ENCODE peak calls at places on chromosomes 5 and 9, in nine cellular contexts. V is KBM-7; G is lower leg skin; K is ACHN; R is astrocyte of the hippocampus; H is NCI-H1694 treated with DMSO at 0.1 percent for 48 hours; E is stimulated activated CD8-positive, alpha-beta memory T cell treated with anti-CD3 and anti-CD28 coated beads, Interleukin-7, amount 100 ng/mL, for 24 hours; M is GM13976; L is NCI-H1436. F is an unnamed sample.

GRCh38 chr9:2132484-2133082 is 117.4 kb downstream of the SMARCA2 start:
- DNase-seq in V (peak), G (no peak), K (peak), R (peak), H (peak), E (no peak), M (no peak), L (no peak), F (no peak)

GRCh38 chr9:92952861-92953620 is 5.7 kb downstream of the FGD3 start:
- DNase-seq in V (no peak), G (no peak), K (no peak), R (peak), H (no peak), E (no peak), M (no peak), L (peak), F (no peak)

GRCh38 chr5:166382031-166382430 is 1909.4 kb upstream of the WWC1 start:
- DNase-seq in V (no peak), G (no peak), K (no peak), R (no peak), H (no peak), E (no peak), M (no peak), L (no peak), F (no peak)

GRCh38 chr9:116844621-116845020 is 157.5 kb downstream of the TRIM32 start:
- DNase-seq in V (no peak), G (no peak), K (no peak), R (no peak), H (peak), E (no peak), M (no peak), L (no peak), F (no peak)

GRCh38 chr5:150291388-150292385 is 2.1 kb upstream of the CAMK2A start:
- DNase-seq in V (peak), G (no peak), K (no peak), R (peak), H (no peak), E (no peak), M (no peak), L (peak), F (no peak)

GRCh38 chr5:14640765-14641164 is 23.8 kb upstream of the OTULIN start:
- DNase-seq in V (no peak), G (no peak), K (no peak), R (no peak), H (no peak), E (no peak), M (no peak), L (no peak), F (no peak)

GRCh38 chr5:65855758-65856157 is 70.6 kb upstream of the ERBIN start:
- DNase-seq in V (no peak), G (no peak), K (no peak), R (peak), H (no peak), E (no peak), M (no peak), L (no peak), F (no peak)

GRCh38 chr5:17400724-17401508 is 97.1 kb upstream of the TAF11L2 start:
- DNase-seq in V (peak), G (no peak), K (no peak), R (no peak), H (no peak), E (no peak), M (no peak), L (no peak), F (no peak)

GRCh38 chr5:43215073-43215631 is 23.1 kb downstream of the NIM1K start:
- DNase-seq in V (peak), G (no peak), K (no peak), R (peak), H (no peak), E (no peak), M (no peak), L (peak), F (no peak)

GRCh38 chr5:162240734-162241133 is 173.2 kb downstream of the GABRG2 start:
- DNase-seq in V (no peak), G (no peak), K (no peak), R (no peak), H (no peak), E (no peak), M (no peak), L (no peak), F (no peak)

GRCh38 chr9:2235623-2236022 is 220.5 kb downstream of the SMARCA2 start:
- DNase-seq in V (no peak), G (no peak), K (no peak), R (no peak), H (no peak), E (no peak), M (no peak), L (no peak), F (no peak)

GRCh38 chr9:127567119-127567897 is 44.8 kb upstream of the STXBP1 start:
- DNase-seq in V (no peak), G (no peak), K (peak), R (peak), H (no peak), E (no peak), M (no peak), L (no peak), F (peak)

GRCh38 chr5:128014578-128014977 is 69.0 kb upstream of the SLC12A2 start:
- DNase-seq in V (no peak), G (no peak), K (no peak), R (no peak), H (no peak), E (no peak), M (no peak), L (no peak), F (no peak)

GRCh38 chr5:135191084-135191826 is 157.2 kb upstream of the PITX1 start:
- DNase-seq in V (peak), G (peak), K (peak), R (peak), H (peak), E (peak), M (peak), L (peak), F (peak)